ENCODE peak calls at places on chromosomes 13 and 19, in nine cellular contexts. P is NCI-H1105 treated with DMSO at 0.1 percent for 48 hours; Y is cardiac fibroblast; D is GM18507; U is Ammon's horn; M is WERI-Rb-1; H is activated CD4-positive, CD25-positive, alpha-beta regulatory T cell; A is AG10803; X is AG08396. K is an unnamed sample.

GRCh38 chr13:53198017-53198416 is 169.4 kb downstream of the OLFM4 start:
- DNase-seq in P (peak; percentile 27), Y (no peak), D (no peak), U (peak; percentile 40), M (no peak), H (no peak), A (no peak), X (no peak), K (no peak)

GRCh38 chr19:12156254-12157058 is at the start of gene ZNF625:
- DNase-seq in P (peak; percentile 94), Y (peak; percentile 91), D (no peak), U (peak; percentile 95), M (peak; percentile 98), H (no peak), A (peak; percentile 82), X (peak; percentile 90), K (peak; percentile 72)

GRCh38 chr19:17242431-17243208 is 3.1 kb downstream of the NR2F6 start:
- DNase-seq in P (no peak), Y (no peak), D (no peak), U (no peak), M (no peak), H (no peak), A (no peak), X (no peak), K (no peak)

GRCh38 chr13:64154514-64154913 is 2738.9 kb upstream of the PCDH20 start:
- DNase-seq in P (peak; percentile 55), Y (peak; percentile 55), D (no peak), U (peak; percentile 6), M (no peak), H (no peak), A (peak; percentile 28), X (no peak), K (no peak)

GRCh38 chr19:17610384-17610783 is 54.9 kb downstream of the COLGALT1 start:
- DNase-seq in P (no peak), Y (peak; percentile 17), D (peak; percentile 35), U (no peak), M (no peak), H (no peak), A (no peak), X (peak; percentile 70), K (no peak)

GRCh38 chr19:482186-483041 is 13.9 kb upstream of the MADCAM1 start:
- DNase-seq in P (no peak), Y (no peak), D (no peak), U (no peak), M (no peak), H (no peak), A (no peak), X (no peak), K (no peak)

GRCh38 chr19:5261151-5261890 is 79.3 kb downstream of the PTPRS start:
- DNase-seq in P (no peak), Y (no peak), D (no peak), U (no peak), M (no peak), H (no peak), A (no peak), X (no peak), K (no peak)

GRCh38 chr19:6753178-6754031 is 13.8 kb downstream of the SH2D3A start:
- DNase-seq in P (no peak), Y (peak; percentile 76), D (peak; percentile 86), U (peak; percentile 27), M (peak; percentile 53), H (peak; percentile 75), A (peak; percentile 51), X (peak; percentile 90), K (peak; percentile 94)

GRCh38 chr19:19214892-19215291 is 3.1 kb downstream of the NCAN start:
- DNase-seq in P (no peak), Y (peak; percentile 46), D (no peak), U (no peak), M (no peak), H (no peak), A (peak; percentile 18), X (peak; percentile 68), K (no peak)

GRCh38 chr19:50230379-50231351 is 27.2 kb downstream of the MYH14 start:
- DNase-seq in P (no peak), Y (no peak), D (no peak), U (no peak), M (no peak), H (no peak), A (no peak), X (no peak), K (no peak)

GRCh38 chr19:47353307-47353712 is 4.2 kb downstream of the DHX34 start:
- DNase-seq in P (peak; percentile 23), Y (no peak), D (no peak), U (no peak), M (no peak), H (no peak), A (no peak), X (no peak), K (no peak)

GRCh38 chr13:79782541-79783216 is 301.7 kb downstream of the NDFIP2 start:
- DNase-seq in P (peak; percentile 73), Y (peak; percentile 92), D (no peak), U (peak; percentile 64), M (peak; percentile 10), H (no peak), A (peak; percentile 10), X (peak; percentile 68), K (no peak)

GRCh38 chr19:48676887-48677286 is 4.1 kb upstream of the NTN5 start:
- DNase-seq in P (no peak), Y (no peak), D (no peak), U (no peak), M (no peak), H (no peak), A (no peak), X (no peak), K (no peak)

GRCh38 chr13:114140909-114141255 is 8.5 kb upstream of the RASA3 start:
- DNase-seq in P (no peak), Y (no peak), D (no peak), U (no peak), M (no peak), H (no peak), A (no peak), X (no peak), K (no peak)

GRCh38 chr19:18788782-18789421 is 2.2 kb downstream of the COMP start:
- DNase-seq in P (no peak), Y (no peak), D (no peak), U (no peak), M (no peak), H (no peak), A (no peak), X (no peak), K (no peak)

GRCh38 chr19:927044-927706 is 1.3 kb downstream of the ARID3A start:
- DNase-seq in P (no peak), Y (peak; percentile 61), D (no peak), U (no peak), M (peak; percentile 55), H (no peak), A (peak; percentile 56), X (peak; percentile 75), K (no peak)

GRCh38 chr19:2952953-2953481 is 8.2 kb upstream of the ZNF77 start:
- DNase-seq in P (no peak), Y (peak; percentile 32), D (no peak), U (no peak), M (no peak), H (no peak), A (peak; percentile 26), X (no peak), K (no peak)

GRCh38 chr19:48646192-48646911 is 365 bp upstream of the CA11 start:
- DNase-seq in P (peak; percentile 92), Y (peak; percentile 89), D (peak; percentile 82), U (peak; percentile 94), M (peak; percentile 95), H (peak; percentile 87), A (peak; percentile 62), X (peak; percentile 91), K (peak; percentile 95)

GRCh38 chr13:25752957-25753540 is 298.8 kb downstream of the SHISA2 start:
- DNase-seq in P (no peak), Y (peak; percentile 91), D (no peak), U (peak; percentile 20), M (no peak), H (no peak), A (peak; percentile 84), X (peak; percentile 38), K (no peak)

GRCh38 chr13:48750588-48751383 is 97.1 kb downstream of the CYSLTR2 start:
- DNase-seq in P (no peak), Y (peak; percentile 84), D (no peak), U (no peak), M (no peak), H (no peak), A (peak; percentile 51), X (no peak), K (no peak)

GRCh38 chr19:8615813-8616596 is 5.5 kb upstream of the ADAMTS10 start:
- DNase-seq in P (peak; percentile 7), Y (peak; percentile 65), D (no peak), U (peak; percentile 59), M (peak; percentile 64), H (peak; percentile 42), A (peak; percentile 48), X (peak; percentile 79), K (no peak)

GRCh38 chr19:29871143-29871542 is 59.4 kb downstream of the CCNE1 start:
- DNase-seq in P (no peak), Y (no peak), D (no peak), U (no peak), M (no peak), H (no peak), A (no peak), X (no peak), K (no peak)

K was measured in GM12891.